ENCODE peak calls at places on chromosomes 2 and 18, in eight cellular contexts. P, O, B, R, K, N, Q and I are unnamed samples.
A peak's percentile ranks its signal among the peaks of the same experiment; 100 is the strongest.

GRCh38 chr2:67234443-67234842 is 162.7 kb upstream of the ETAA1 start:
- DNase-seq in P (peak; percentile 21), O (peak; percentile 18), B (no peak), R (peak; percentile 63), K (no peak), N (peak; percentile 32), Q (no peak), I (peak; percentile 51)

GRCh38 chr2:44706584-44707553 is 234.6 kb upstream of the SIX3 start:
- DNase-seq in P (no peak), O (peak; percentile 5), B (no peak), R (no peak), K (no peak), N (peak; percentile 18), Q (no peak), I (no peak)

GRCh38 chr2:84880395-84880644 is 564 bp downstream of the TRABD2A start:
- DNase-seq in P (no peak), O (no peak), B (no peak), R (no peak), K (no peak), N (no peak), Q (no peak), I (no peak)

GRCh38 chr2:70143314-70144150 is 47.3 kb downstream of the C2orf42 start:
- DNase-seq in P (peak; percentile 45), O (peak; percentile 25), B (peak; percentile 71), R (peak; percentile 68), K (peak; percentile 60), N (peak; percentile 48), Q (peak; percentile 64), I (peak; percentile 57)

GRCh38 chr18:73733376-73733775 is 414.3 kb downstream of the FBXO15 start:
- DNase-seq in P (peak; percentile 61), O (no peak), B (no peak), R (no peak), K (no peak), N (no peak), Q (no peak), I (peak; percentile 48)

GRCh38 chr2:120765911-120766757 is 30.5 kb downstream of the GLI2 start:
- DNase-seq in P (no peak), O (peak; percentile 94), B (peak; percentile 95), R (peak; percentile 80), K (peak; percentile 51), N (peak; percentile 95), Q (peak; percentile 80), I (no peak)

GRCh38 chr2:107337209-107337898 is 451.4 kb upstream of the ST6GAL2 start:
- DNase-seq in P (peak; percentile 45), O (peak; percentile 73), B (no peak), R (no peak), K (no peak), N (peak; percentile 76), Q (no peak), I (peak; percentile 53)

GRCh38 chr2:74739733-74740241 is 85.7 kb downstream of the SEMA4F start:
- DNase-seq in P (no peak), O (no peak), B (no peak), R (no peak), K (no peak), N (no peak), Q (no peak), I (no peak)

GRCh38 chr2:180787330-180787729 is 193.1 kb upstream of the UBE2E3 start:
- DNase-seq in P (peak; percentile 68), O (peak; percentile 39), B (no peak), R (no peak), K (no peak), N (peak; percentile 38), Q (no peak), I (peak; percentile 72)

GRCh38 chr2:45009928-45010705 is 865 bp upstream of the SIX2 start:
- DNase-seq in P (peak; percentile 71), O (no peak), B (peak; percentile 79), R (peak; percentile 89), K (peak; percentile 59), N (peak; percentile 25), Q (peak; percentile 80), I (peak; percentile 75)

GRCh38 chr18:9741821-9742541 is 33.9 kb downstream of the RAB31 start:
- DNase-seq in P (no peak), O (no peak), B (peak; percentile 70), R (peak; percentile 76), K (no peak), N (no peak), Q (no peak), I (peak; percentile 20)

GRCh38 chr2:164928101-164928673 is 27.1 kb downstream of the SLC38A11 start:
- DNase-seq in P (no peak), O (no peak), B (no peak), R (no peak), K (no peak), N (no peak), Q (no peak), I (no peak)

DNA sequence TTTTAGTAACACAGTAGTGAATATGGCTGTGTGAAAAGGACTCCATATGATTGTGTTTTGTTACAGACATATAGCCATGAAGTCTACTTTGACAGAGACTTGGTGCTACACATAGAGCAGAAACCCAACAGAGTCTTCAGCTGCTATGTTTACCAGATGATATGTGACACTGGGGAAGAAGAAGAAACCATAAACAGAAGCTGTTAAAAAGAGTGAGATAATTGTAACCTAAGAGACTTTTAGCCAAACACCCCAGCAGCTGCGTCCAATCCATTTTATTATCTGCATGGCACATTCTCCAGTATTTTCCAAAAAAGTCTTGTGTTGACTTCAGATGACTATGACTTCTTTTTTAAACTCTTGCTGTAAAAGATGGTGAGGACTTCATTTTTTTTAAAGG is 41.4 kb upstream of the CYBRD1 start:
- DNase-seq in P (no peak), O (no peak), B (no peak), R (no peak), K (no peak), N (no peak), Q (no peak), I (no peak)
- H3K36me3 ChIP-seq in P (no peaks in the 10 kb centered on the region), O (peaks cover 4% of the 10 kb centered on the region), B (peaks cover 5% of the 10 kb centered on the region), R (peaks cover 14% of the 10 kb centered on the region), K (peaks cover 44% of the 10 kb centered on the region), N (no peaks in the 10 kb centered on the region), Q (peaks cover 10% of the 10 kb centered on the region), I (peaks cover 5% of the 10 kb centered on the region)

GRCh38 chr18:23897293-23897692 is 117.3 kb upstream of the TTC39C start:
- DNase-seq in P (no peak), O (no peak), B (no peak), R (no peak), K (no peak), N (no peak), Q (no peak), I (no peak)

GRCh38 chr18:23900979-23901378 is 113.6 kb upstream of the TTC39C start:
- DNase-seq in P (no peak), O (peak; percentile 46), B (no peak), R (no peak), K (no peak), N (peak; percentile 63), Q (no peak), I (no peak)

GRCh38 chr18:23893653-23894052 is 120.9 kb upstream of the TTC39C start:
- DNase-seq in P (no peak), O (no peak), B (no peak), R (no peak), K (no peak), N (no peak), Q (no peak), I (no peak)

GRCh38 chr18:23894661-23895175 is 119.8 kb upstream of the TTC39C start:
- DNase-seq in P (no peak), O (no peak), B (no peak), R (no peak), K (no peak), N (no peak), Q (no peak), I (no peak)

GRCh38 chr18:23897733-23898132 is 116.8 kb upstream of the TTC39C start:
- DNase-seq in P (no peak), O (no peak), B (no peak), R (no peak), K (no peak), N (no peak), Q (no peak), I (no peak)
- H3K36me3 ChIP-seq in P (peaks cover 25% of the 10 kb centered on the region), O (no peaks in the 10 kb centered on the region), B (no peaks in the 10 kb centered on the region), R (no peaks in the 10 kb centered on the region), K (peaks cover 50% of the 10 kb centered on the region), N (no peaks in the 10 kb centered on the region), Q (no peaks in the 10 kb centered on the region), I (peaks cover 94% of the 10 kb centered on the region)

GRCh38 chr2:178482437-178482836 is 2.2 kb downstream of the PLEKHA3 start:
- DNase-seq in P (no peak), O (no peak), B (no peak), R (no peak), K (no peak), N (no peak), Q (no peak), I (no peak)

GRCh38 chr2:178484245-178485041 is 4.2 kb downstream of the PLEKHA3 start:
- DNase-seq in P (peak; percentile 39), O (peak; percentile 39), B (peak; percentile 69), R (no peak), K (peak; percentile 71), N (peak; percentile 49), Q (no peak), I (peak; percentile 82)

GRCh38 chr2:178479758-178480226 is 465 bp upstream of the PLEKHA3 start:
- DNase-seq in P (no peak), O (no peak), B (no peak), R (no peak), K (no peak), N (no peak), Q (no peak), I (no peak)

GRCh38 chr2:178480227-178481181 is at the start of gene PLEKHA3:
- DNase-seq in P (peak; percentile 81), O (peak; percentile 89), B (peak; percentile 96), R (peak; percentile 96), K (peak; percentile 95), N (peak; percentile 95), Q (peak; percentile 98), I (peak; percentile 96)

GRCh38 chr2:178485356-178485755 is 5.1 kb downstream of the PLEKHA3 start:
- DNase-seq in P (no peak), O (no peak), B (no peak), R (no peak), K (no peak), N (peak; percentile 5), Q (no peak), I (no peak)
- H3K36me3 ChIP-seq in P (no peaks in the 10 kb centered on the region), O (peaks cover 2% of the 10 kb centered on the region), B (peaks cover 16% of the 10 kb centered on the region), R (peaks cover 3% of the 10 kb centered on the region), K (peaks cover 27% of the 10 kb centered on the region), N (no peaks in the 10 kb centered on the region), Q (peaks cover 28% of the 10 kb centered on the region), I (peaks cover 10% of the 10 kb centered on the region)

GRCh38 chr18:79442508-79443221 is 46.9 kb downstream of the NFATC1 start:
- DNase-seq in P (no peak), O (no peak), B (no peak), R (no peak), K (no peak), N (no peak), Q (no peak), I (no peak)
- H3K36me3 ChIP-seq in P (no peaks in the 10 kb centered on the region), O (no peaks in the 10 kb centered on the region), B (peaks cover 6% of the 10 kb centered on the region), R (no peaks in the 10 kb centered on the region), K (peaks cover 6% of the 10 kb centered on the region), N (no peaks in the 10 kb centered on the region), Q (no peaks in the 10 kb centered on the region), I (no peaks in the 10 kb centered on the region)